ENCODE peak calls at places on chromosomes 6 and 20, in six cellular contexts. C, D, E, L, Y and A are unnamed samples.

GRCh38 chr6:12637960-12638641 is 78.5 kb upstream of the PHACTR1 start:
- DNase-seq in C (peak; percentile 49), D (no peak), E (no peak), L (peak; percentile 34), Y (peak; percentile 88), A (peak; percentile 81)

GRCh38 chr20:62303327-62304226 is 780 bp downstream of the ADRM1 start:
- DNase-seq in C (no peak), D (no peak), E (no peak), L (no peak), Y (peak; percentile 39), A (no peak)

GRCh38 chr20:34111057-34111711 is 859 bp downstream of the EIF2S2 start:
- DNase-seq in C (no peak), D (no peak), E (no peak), L (peak; percentile 52), Y (peak; percentile 80), A (no peak)

GRCh38 chr20:24957326-24957996 is 8.4 kb downstream of the CST7 start:
- DNase-seq in C (no peak), D (no peak), E (no peak), L (no peak), Y (no peak), A (peak; percentile 33)

GRCh38 chr6:85660181-85660611 is 17.5 kb upstream of the SYNCRIP start:
- DNase-seq in C (no peak), D (no peak), E (no peak), L (peak; percentile 82), Y (peak; percentile 98), A (no peak)

GRCh38 chr6:159979136-159979874 is 10.4 kb downstream of the IGF2R start:
- DNase-seq in C (no peak), D (peak; percentile 58), E (no peak), L (peak; percentile 77), Y (peak; percentile 46), A (no peak)

GRCh38 chr6:31826793-31827285 is 699 bp upstream of the HSPA1B start:
- DNase-seq in C (peak; percentile 52), D (peak; percentile 42), E (peak; percentile 95), L (peak; percentile 81), Y (peak; percentile 91), A (peak; percentile 62)

GRCh38 chr6:95387845-95388244 is 189.5 kb upstream of the MANEA start:
- DNase-seq in C (no peak), D (no peak), E (no peak), L (no peak), Y (no peak), A (no peak)

GRCh38 chr6:97778290-97779038 is 495.4 kb upstream of the MMS22L start:
- DNase-seq in C (no peak), D (no peak), E (no peak), L (no peak), Y (no peak), A (peak; percentile 57)

GRCh38 chr6:155487362-155488130 is 31.9 kb upstream of the NOX3 start:
- DNase-seq in C (no peak), D (no peak), E (no peak), L (no peak), Y (no peak), A (no peak)

GRCh38 chr6:2876210-2877056 is 26.7 kb downstream of the SERPINB9 start:
- DNase-seq in C (peak; percentile 29), D (no peak), E (peak; percentile 92), L (peak; percentile 91), Y (peak; percentile 81), A (no peak)

GRCh38 chr6:145143379-145143778 is 591.9 kb downstream of the EPM2A start:
- DNase-seq in C (no peak), D (no peak), E (no peak), L (no peak), Y (no peak), A (no peak)

GRCh38 chr6:135814043-135814442 is 37.5 kb upstream of the PDE7B start:
- DNase-seq in C (no peak), D (no peak), E (no peak), L (no peak), Y (no peak), A (no peak)

GRCh38 chr6:138000955-138001354 is 106.3 kb downstream of the PERP start:
- DNase-seq in C (no peak), D (no peak), E (no peak), L (no peak), Y (no peak), A (no peak)

GRCh38 chr20:44572551-44573500 is 9.6 kb upstream of the PKIG start:
- DNase-seq in C (peak; percentile 46), D (no peak), E (no peak), L (peak; percentile 92), Y (peak; percentile 97), A (no peak)

GRCh38 chr6:79076160-79076559 is 1.9 kb downstream of the PHIP start:
- DNase-seq in C (no peak), D (no peak), E (no peak), L (no peak), Y (peak; percentile 24), A (no peak)

GRCh38 chr20:61635721-61636455 is 383.8 kb downstream of the CDH4 start:
- DNase-seq in C (no peak), D (no peak), E (no peak), L (no peak), Y (no peak), A (no peak)

GRCh38 chr20:5844063-5844681 is 94.0 kb downstream of the SHLD1 start:
- DNase-seq in C (no peak), D (peak; percentile 31), E (no peak), L (peak; percentile 42), Y (no peak), A (no peak)

GRCh38 chr6:25371037-25371347 is 91.8 kb downstream of the CARMIL1 start:
- DNase-seq in C (no peak), D (no peak), E (no peak), L (no peak), Y (no peak), A (no peak)

GRCh38 chr20:4134861-4135379 is 119.6 kb upstream of the RNF24 start:
- DNase-seq in C (no peak), D (no peak), E (no peak), L (no peak), Y (no peak), A (no peak)

GRCh38 chr20:45154183-45154582 is 20.5 kb upstream of the PI3 start:
- DNase-seq in C (no peak), D (no peak), E (no peak), L (no peak), Y (peak; percentile 16), A (no peak)

GRCh38 chr6:151436814-151437213 is 15.1 kb downstream of the RMND1 start:
- DNase-seq in C (no peak), D (no peak), E (no peak), L (no peak), Y (peak; percentile 80), A (no peak)

GRCh38 chr6:145809211-145809610 is 5.4 kb downstream of the FBXO30 start:
- DNase-seq in C (no peak), D (no peak), E (no peak), L (no peak), Y (no peak), A (no peak)

GRCh38 chr6:101117397-101118185 is 236.5 kb upstream of the ASCC3 start:
- DNase-seq in C (no peak), D (no peak), E (no peak), L (no peak), Y (peak; percentile 55), A (peak; percentile 59)

GRCh38 chr6:33018904-33019303 is 9.5 kb upstream of the HLA-DOA start:
- DNase-seq in C (no peak), D (no peak), E (no peak), L (no peak), Y (peak; percentile 32), A (no peak)

GRCh38 chr6:12113190-12113578 is 101.1 kb downstream of the HIVEP1 start:
- DNase-seq in C (no peak), D (no peak), E (no peak), L (peak; percentile 51), Y (peak; percentile 83), A (no peak)

GRCh38 chr6:33377166-33377565 is 14.5 kb upstream of the KIFC1 start:
- DNase-seq in C (no peak), D (no peak), E (no peak), L (no peak), Y (no peak), A (no peak)

GRCh38 chr6:127032971-127033370 is 85.5 kb upstream of the RSPO3 start:
- DNase-seq in C (no peak), D (no peak), E (no peak), L (no peak), Y (no peak), A (no peak)

GRCh38 chr20:3888622-3889488 is at the start of gene PANK2:
- DNase-seq in C (peak; percentile 98), D (peak; percentile 95), E (peak; percentile 99), L (peak; percentile 100), Y (peak; percentile 99), A (peak; percentile 91)

GRCh38 chr20:12395404-12396159 is 477.9 kb downstream of the BTBD3 start:
- DNase-seq in C (no peak), D (no peak), E (no peak), L (no peak), Y (no peak), A (no peak)

GRCh38 chr20:32977281-32978008 is 26.8 kb downstream of the SUN5 start:
- DNase-seq in C (no peak), D (peak; percentile 20), E (no peak), L (no peak), Y (no peak), A (no peak)

GRCh38 chr20:46307139-46307998 is 929 bp downstream of the CDH22 start:
- DNase-seq in C (peak; percentile 30), D (peak; percentile 78), E (no peak), L (peak; percentile 87), Y (peak; percentile 52), A (peak; percentile 49)

GRCh38 chr20:44324343-44324742 is 12.5 kb upstream of the R3HDML start:
- DNase-seq in C (no peak), D (no peak), E (no peak), L (no peak), Y (no peak), A (no peak)

GRCh38 chr6:111480988-111481830 is 1.8 kb downstream of the REV3L start:
- DNase-seq in C (no peak), D (no peak), E (no peak), L (no peak), Y (peak; percentile 35), A (no peak)

GRCh38 chr6:29011276-29011734 is 6.2 kb upstream of the ZNF311 start:
- DNase-seq in C (no peak), D (peak; percentile 50), E (no peak), L (peak; percentile 49), Y (peak; percentile 65), A (no peak)

GRCh38 chr6:100388868-100389519 is 75.7 kb downstream of the SIM1 start:
- DNase-seq in C (no peak), D (no peak), E (no peak), L (no peak), Y (no peak), A (no peak)

GRCh38 chr6:6820688-6821238 is 232.2 kb downstream of the LY86 start:
- DNase-seq in C (no peak), D (no peak), E (no peak), L (peak; percentile 81), Y (no peak), A (no peak)

GRCh38 chr20:460707-461106 is 1.6 kb downstream of the TBC1D20 start:
- DNase-seq in C (no peak), D (no peak), E (no peak), L (peak; percentile 35), Y (peak; percentile 36), A (no peak)

GRCh38 chr20:53421343-53421742 is 172.3 kb downstream of the ZNF217 start:
- DNase-seq in C (no peak), D (no peak), E (no peak), L (no peak), Y (no peak), A (no peak)